ENCODE peak calls at places on chromosomes 16 and 17, in five cellular contexts. U is GM12865, H is activated T-cell treated with anti-CD3 and anti-CD28 coated beads for 4 hours, J is T-helper 1 cell, N is mucosa of gallbladder. C is an unnamed sample.

GRCh38 chr16:76338472-76338871 is 61.3 kb downstream of the CNTNAP4 start:
- DNase-seq in U (no peak), H (no peak), J (no peak), N (no peak), C (no peak)

GRCh38 chr16:88885693-88886253 is 19.3 kb upstream of the PABPN1L start:
- DNase-seq in U (no peak), H (no peak), J (no peak), N (no peak), C (no peak)

GRCh38 chr17:29585080-29585751 is 4.2 kb downstream of the GIT1 start:
- DNase-seq in U (no peak), H (peak), J (no peak), N (no peak), C (no peak)

GRCh38 chr17:73592531-73592961 is 51.7 kb downstream of the SDK2 start:
- DNase-seq in U (no peak), H (peak), J (no peak), N (no peak), C (no peak)

GRCh38 chr17:35799942-35800341 is 4.5 kb upstream of the MMP28 start:
- DNase-seq in U (no peak), H (no peak), J (no peak), N (peak), C (no peak)

GRCh38 chr17:57166803-57167202 is 81.8 kb downstream of the AKAP1 start:
- DNase-seq in U (no peak), H (no peak), J (no peak), N (no peak), C (no peak)

GRCh38 chr17:36847293-36847645 is 90.0 kb upstream of the LHX1 start:
- DNase-seq in U (no peak), H (no peak), J (no peak), N (no peak), C (no peak)

GRCh38 chr16:71869089-71869488 is 14.9 kb downstream of the ZNF821 start:
- DNase-seq in U (no peak), H (no peak), J (no peak), N (no peak), C (no peak)

GRCh38 chr16:30551781-30552180 is 6.4 kb downstream of the ZNF764 start:
- DNase-seq in U (no peak), H (peak), J (peak), N (no peak), C (no peak)

GRCh38 chr17:79645777-79646088 is 34.9 kb upstream of the RBFOX3 start:
- DNase-seq in U (no peak), H (no peak), J (no peak), N (no peak), C (no peak)

GRCh38 chr17:1597861-1598342 is 30.7 kb downstream of the SLC43A2 start:
- DNase-seq in U (no peak), H (no peak), J (no peak), N (no peak), C (no peak)

GRCh38 chr16:87406495-87407088 is 14.5 kb downstream of the MAP1LC3B start:
- DNase-seq in U (no peak), H (no peak), J (no peak), N (no peak), C (no peak)

C was measured in NB4.